ENCODE peak calls at places on chromosome 19, in nine cellular contexts. D is aorta; A is AG08396; W is RPMI7951; Z is T-helper 17 cell; T is Caki2; I is ELF-1; G is stimulated activated CD4-positive, alpha-beta T cell treated with anti-CD3 and anti-CD28 coated beads, Interleukin-4, amount 100 ng/mL, for 48 hours; N is kidney epithelial cell. C is an unnamed sample.

GRCh38 chr19:45470147-45471081 is 2.6 kb downstream of the FOSB start:
- DNase-seq in D (peak; percentile 89), A (peak; percentile 53), W (peak; percentile 79), Z (no peak), T (peak; percentile 93), I (no peak), G (peak; percentile 22), N (no peak), C (peak; percentile 94)

GRCh38 chr19:54162241-54162805 is 2.8 kb upstream of the LENG1 start:
- DNase-seq in D (peak; percentile 91), A (peak; percentile 90), W (peak; percentile 40), Z (peak; percentile 71), T (peak; percentile 89), I (peak; percentile 83), G (peak; percentile 80), N (no peak), C (no peak)

GRCh38 chr19:30718014-30718413 is 345.8 kb downstream of the ZNF536 start:
- DNase-seq in D (no peak), A (no peak), W (no peak), Z (no peak), T (no peak), I (no peak), G (no peak), N (no peak), C (no peak)

GRCh38 chr19:14472202-14472961 is 2.8 kb downstream of the PTGER1 start:
- DNase-seq in D (peak; percentile 95), A (peak; percentile 87), W (peak; percentile 48), Z (peak; percentile 75), T (no peak), I (peak; percentile 80), G (peak; percentile 80), N (no peak), C (peak; percentile 21)

GRCh38 chr19:956747-957451 is 27.2 kb upstream of the WDR18 start:
- DNase-seq in D (no peak), A (peak; percentile 79), W (no peak), Z (no peak), T (no peak), I (peak; percentile 96), G (no peak), N (no peak), C (no peak)

GRCh38 chr19:50728084-50728737 is 5.0 kb downstream of the CLEC11A start:
- DNase-seq in D (peak; percentile 86), A (no peak), W (peak; percentile 84), Z (no peak), T (peak; percentile 90), I (peak; percentile 97), G (peak; percentile 73), N (peak; percentile 39), C (no peak)

GRCh38 chr19:43700368-43701015 is 15.4 kb upstream of the IRGC start:
- DNase-seq in D (no peak), A (peak; percentile 53), W (peak; percentile 98), Z (no peak), T (no peak), I (peak; percentile 83), G (no peak), N (no peak), C (peak; percentile 92)

GRCh38 chr19:3725640-3726310 is 17.6 kb downstream of the TJP3 start:
- DNase-seq in D (no peak), A (no peak), W (peak; percentile 25), Z (no peak), T (peak; percentile 41), I (peak; percentile 81), G (no peak), N (no peak), C (peak; percentile 51)

GRCh38 chr19:38070573-38070972 is 153.4 kb downstream of the DPF1 start:
- DNase-seq in D (no peak), A (peak; percentile 55), W (peak; percentile 68), Z (no peak), T (peak; percentile 75), I (no peak), G (no peak), N (peak; percentile 48), C (peak; percentile 81)

GRCh38 chr19:677201-677600 is 1.0 kb downstream of the FSTL3 start:
- DNase-seq in D (peak; percentile 95), A (peak; percentile 91), W (peak; percentile 78), Z (no peak), T (peak; percentile 74), I (peak; percentile 39), G (no peak), N (peak; percentile 64), C (peak; percentile 87)

GRCh38 chr19:28010656-28011055 is 1202.3 kb downstream of the UQCRFS1 start:
- DNase-seq in D (no peak), A (no peak), W (no peak), Z (no peak), T (no peak), I (no peak), G (no peak), N (no peak), C (no peak)

GRCh38 chr19:50315773-50316448 is 13.3 kb downstream of the KCNC3 start:
- DNase-seq in D (peak; percentile 60), A (no peak), W (peak; percentile 21), Z (no peak), T (peak; percentile 67), I (peak; percentile 86), G (no peak), N (no peak), C (peak; percentile 35)

GRCh38 chr19:16497042-16497441 is 848 bp downstream of the C19orf44 start:
- DNase-seq in D (no peak), A (no peak), W (peak; percentile 15), Z (no peak), T (no peak), I (no peak), G (no peak), N (no peak), C (peak; percentile 31)

GRCh38 chr19:18020212-18021067 is 12.5 kb downstream of the ARRDC2 start:
- DNase-seq in D (peak; percentile 98), A (peak; percentile 73), W (peak; percentile 51), Z (no peak), T (no peak), I (no peak), G (no peak), N (no peak), C (peak; percentile 59)

GRCh38 chr19:16018801-16019551 is 57.3 kb upstream of the TPM4 start:
- DNase-seq in D (peak; percentile 56), A (no peak), W (no peak), Z (no peak), T (no peak), I (no peak), G (no peak), N (no peak), C (no peak)

GRCh38 chr19:51010066-51010795 is 8.8 kb upstream of the KLK8 start:
- DNase-seq in D (peak; percentile 53), A (no peak), W (no peak), Z (no peak), T (no peak), I (no peak), G (no peak), N (no peak), C (no peak)

GRCh38 chr19:38082256-38083118 is 141.5 kb downstream of the DPF1 start:
- DNase-seq in D (no peak), A (no peak), W (no peak), Z (no peak), T (no peak), I (no peak), G (no peak), N (no peak), C (no peak)

GRCh38 chr19:40219721-40220276 is 1.6 kb upstream of the TTC9B start:
- DNase-seq in D (no peak), A (peak; percentile 76), W (peak; percentile 78), Z (no peak), T (peak; percentile 90), I (no peak), G (no peak), N (peak; percentile 48), C (peak; percentile 84)

GRCh38 chr19:29878973-29879654 is 62.9 kb upstream of the URI1 start:
- DNase-seq in D (peak; percentile 78), A (peak; percentile 74), W (peak; percentile 88), Z (no peak), T (peak; percentile 98), I (peak; percentile 75), G (no peak), N (no peak), C (peak; percentile 83)

GRCh38 chr19:48683349-48683748 is 10.5 kb upstream of the NTN5 start:
- DNase-seq in D (no peak), A (peak; percentile 34), W (no peak), Z (no peak), T (no peak), I (no peak), G (peak; percentile 8), N (no peak), C (no peak)